ENCODE peak calls at places on chromosomes 5 and 9, in ten cellular contexts. Z is stomach, S is transverse colon, B is suprapubic skin, E is Panc1, M is esophagus muscularis mucosa, I is breast epithelium, Y is GM23338, R is spleen, L is HCT116. K is an unnamed sample.

GRCh38 chr5:154071799-154072781 is 33.3 kb downstream of the MFAP3 start:
- DNase-seq in L (peak; percentile 56), Y (peak; percentile 86), S (peak; percentile 87), R (peak; percentile 95), I (peak; percentile 54), Z (peak; percentile 89), B (peak; percentile 86), E (peak; percentile 58), M (peak; percentile 94), K (peak; percentile 89)

GRCh38 chr9:117414220-117414905 is 494 bp downstream of the ASTN2 start:
- DNase-seq in L (no peak), Y (peak; percentile 66), M (no peak), E (no peak), Z (peak; percentile 37), I (no peak), S (no peak), R (no peak), B (no peak), K (no peak)

GRCh38 chr9:79623799-79624721 is 52.3 kb downstream of the TLE4 start:
- DNase-seq in S (peak; percentile 38), R (no peak), I (no peak), E (no peak), M (no peak), B (no peak), Z (no peak), Y (no peak), L (no peak), K (peak; percentile 63)

GRCh38 chr5:143245929-143246561 is 157.4 kb downstream of the NR3C1 start:
- DNase-seq in L (peak; percentile 92), Y (no peak), S (no peak), R (no peak), E (peak; percentile 91), B (no peak), M (no peak), Z (no peak), I (no peak), K (no peak)

GRCh38 chr5:39716532-39716971 is 291.8 kb upstream of the DAB2 start:
- DNase-seq in M (no peak), Z (peak; percentile 58), B (no peak), E (peak; percentile 80), R (no peak), S (peak; percentile 55), I (no peak), L (peak; percentile 49), Y (peak; percentile 81), K (no peak)

GRCh38 chr9:120308495-120308894 is 271.5 kb downstream of the CDK5RAP2 start:
- DNase-seq in M (no peak), Z (no peak), Y (peak; percentile 64), S (no peak), E (no peak), R (no peak), I (no peak), L (no peak), B (peak; percentile 58), K (no peak)

GRCh38 chr9:91949946-91950664 is at the start of gene ROR2:
- DNase-seq in B (no peak), R (peak; percentile 78), S (peak; percentile 75), M (no peak), Z (peak; percentile 84), E (no peak), I (peak; percentile 39), Y (peak; percentile 91), L (peak; percentile 37), K (peak; percentile 89)

GRCh38 chr5:124746252-124746915 is at the start of gene ZNF608:
- DNase-seq in S (peak; percentile 29), I (peak; percentile 32), B (no peak), Z (no peak), M (no peak), E (no peak), Y (peak; percentile 67), R (no peak), L (no peak), K (no peak)

GRCh38 chr5:78362220-78362619 is 1.8 kb downstream of the SCAMP1 start:
- DNase-seq in L (no peak), Y (no peak), B (no peak), I (no peak), R (no peak), M (no peak), S (no peak), Z (no peak), E (no peak), K (no peak)

GRCh38 chr5:496028-496427 is 28.2 kb downstream of the SLC9A3 start:
- DNase-seq in M (no peak), B (no peak), S (no peak), Z (no peak), I (no peak), L (no peak), R (no peak), Y (peak; percentile 40), E (no peak), K (no peak)

GRCh38 chr9:137989999-137990715 is 112.6 kb downstream of the CACNA1B start:
- DNase-seq in L (no peak), Y (no peak), B (no peak), I (no peak), Z (peak; percentile 13), M (no peak), E (no peak), S (no peak), R (peak; percentile 35), K (peak; percentile 37)

GRCh38 chr9:124340219-124341069 is 74.8 kb downstream of the PSMB7 start:
- DNase-seq in I (no peak), R (no peak), L (no peak), B (no peak), E (no peak), M (no peak), Y (no peak), Z (no peak), S (no peak), K (no peak)

GRCh38 chr9:4106744-4107143 is 193.1 kb downstream of the GLIS3 start:
- DNase-seq in S (no peak), Y (no peak), E (no peak), Z (no peak), R (no peak), B (no peak), L (no peak), I (no peak), M (peak; percentile 70), K (no peak)

GRCh38 chr9:130433168-130433946 is 11.4 kb upstream of the ASS1 start:
- DNase-seq in S (no peak), Y (peak; percentile 82), L (no peak), E (no peak), M (no peak), B (no peak), I (no peak), R (no peak), Z (no peak), K (no peak)

GRCh38 chr5:39217365-39218281 is 1.7 kb downstream of the FYB1 start:
- DNase-seq in B (no peak), I (peak; percentile 37), S (peak; percentile 79), M (no peak), Z (peak; percentile 82), Y (peak; percentile 92), L (peak; percentile 71), R (peak; percentile 82), E (peak; percentile 74), K (peak; percentile 93)

GRCh38 chr9:130869250-130869649 is 27.4 kb downstream of the QRFP start:
- DNase-seq in E (no peak), Z (peak; percentile 73), R (peak; percentile 37), I (no peak), S (peak; percentile 56), M (no peak), Y (no peak), B (no peak), L (no peak), K (no peak)

DNA sequence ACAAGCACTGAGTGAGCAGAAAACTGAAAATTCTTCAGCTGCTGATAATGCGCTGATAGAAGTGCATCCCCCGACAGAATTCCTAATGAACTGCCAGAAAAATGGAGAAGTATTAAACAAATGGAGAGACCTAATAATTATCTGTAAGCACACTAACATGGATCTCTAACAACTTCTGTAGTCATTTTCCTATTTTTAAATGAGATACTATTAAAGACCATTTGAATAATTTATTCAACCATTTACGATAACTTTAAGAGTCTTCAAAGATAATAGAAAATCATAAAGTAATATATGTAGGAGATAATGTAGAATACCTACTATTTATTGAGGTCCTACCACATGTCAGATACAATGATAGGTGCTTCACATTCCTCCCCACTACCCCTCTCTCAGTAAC is 72.9 kb downstream of the EFNA5 start:
- DNase-seq in Z (no peak), R (no peak), Y (no peak), E (no peak), B (no peak), I (no peak), L (no peak), M (no peak), S (no peak), K (no peak)
- H3K4me3 ChIP-seq in Z (no peak overlapping the region), R (no peak overlapping the region), Y (no peak overlapping the region), E (no peak overlapping the region), B (no peak overlapping the region), I (no peak overlapping the region), L (no peak overlapping the region), M (no peak overlapping the region), S (no peak overlapping the region), K (no peak overlapping the region)

DNA sequence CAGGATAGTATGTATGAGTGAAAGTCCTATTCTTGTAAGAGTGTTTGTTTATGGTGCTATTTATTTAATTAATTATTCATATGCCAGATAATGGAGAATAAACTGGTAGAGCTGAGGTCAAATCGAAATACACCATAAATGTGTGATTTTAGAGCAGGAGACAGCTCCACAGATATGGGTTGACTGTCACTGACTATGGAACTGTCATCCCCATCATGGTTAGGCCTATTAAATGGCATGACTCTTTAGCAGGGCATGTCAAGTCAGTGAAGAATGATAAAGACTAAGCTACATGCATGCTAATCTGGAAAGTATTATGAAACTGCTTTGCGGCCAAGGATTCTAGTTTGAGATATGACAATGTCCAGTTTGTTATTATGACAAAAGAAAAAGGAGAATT is 658.6 kb downstream of the ISL1 start:
- DNase-seq in Y (no peak), Z (no peak), I (no peak), R (no peak), B (no peak), M (no peak), E (no peak), S (no peak), L (no peak), K (no peak)
- TF ChIP-seq POLR2AphosphoS5 in Y (no peak), Z (no peak), I (no peak), R (no peak), B (no peak), M (no peak), E (no peak), S (no peak), L (no peak), K (no peak)

GRCh38 chr9:127541865-127542264 is 70.2 kb upstream of the STXBP1 start:
- DNase-seq in L (no peak), Y (no peak), I (peak; percentile 63), S (no peak), M (no peak), R (no peak), Z (no peak), E (no peak), B (no peak), K (peak; percentile 82)
- H3K4me1 ChIP-seq in L (peaks cover 11% of the 10 kb centered on the region), Y (peaks cover 20% of the 10 kb centered on the region), I (peaks cover 32% of the 10 kb centered on the region), S (peaks cover 96% of the 10 kb centered on the region), M (peaks cover 98% of the 10 kb centered on the region), R (peaks cover 79% of the 10 kb centered on the region), Z (peaks cover 90% of the 10 kb centered on the region), E (peaks cover 85% of the 10 kb centered on the region), B (peaks cover 98% of the 10 kb centered on the region), K (peaks cover 99% of the 10 kb centered on the region)

DNA sequence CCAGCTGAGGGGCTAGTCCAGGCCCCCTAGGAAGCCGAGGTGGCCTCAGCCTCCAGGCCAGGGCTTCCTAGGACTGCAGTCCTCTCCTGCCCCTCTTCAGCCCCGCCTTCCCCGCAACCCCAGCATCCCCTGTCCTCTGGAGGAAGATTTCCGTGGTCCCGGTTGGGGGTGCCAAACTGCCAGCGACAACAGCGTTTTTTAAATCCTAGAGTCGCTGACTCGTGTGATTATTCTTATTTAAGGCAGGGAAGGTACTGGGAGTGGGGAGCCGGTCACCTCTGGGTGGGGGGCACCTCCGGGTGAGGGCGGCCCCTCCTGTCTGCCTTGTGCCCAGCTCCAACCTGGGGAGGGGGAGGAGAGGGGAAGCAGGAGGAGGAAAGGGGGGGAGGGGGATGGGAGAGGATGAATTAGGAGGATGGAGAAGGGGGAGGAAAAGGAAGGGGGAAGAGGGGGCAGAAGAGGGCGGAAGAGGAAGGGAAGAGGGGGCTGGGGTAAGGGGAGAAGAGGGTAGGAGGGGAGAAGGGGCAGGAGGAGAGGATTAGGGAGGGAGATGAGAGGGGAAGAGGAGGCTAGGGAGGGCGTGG is 173.1 kb upstream of the IER5L start:
- DNase-seq in E (no peak), Z (no peak), M (no peak), Y (peak; percentile 87), L (no peak), R (no peak), I (no peak), B (no peak), S (no peak), K (no peak)
- H3K4me3 ChIP-seq in E (peak overlapping the region; percentile 48), Z (no peak overlapping the region), M (no peak overlapping the region), Y (peak overlapping the region; percentile 85), L (no peak overlapping the region), R (peak overlapping the region; percentile 60), I (peak overlapping the region; percentile 67), B (no peak overlapping the region), S (no peak overlapping the region), K (no peak overlapping the region)

K was measured in sigmoid colon.